ENCODE peak calls at places on chromosomes 3 and 15, in four cellular contexts. M, X, O and J are unnamed samples.

GRCh38 chr3:171690291-171690690 is 120.0 kb downstream of the PLD1 start:
- DNase-seq in M (no peak), O (no peak), X (no peak), J (no peak)

GRCh38 chr3:65128346-65128745 is 440.5 kb upstream of the ADAMTS9 start:
- DNase-seq in X (no peak), M (no peak), O (no peak), J (no peak)

GRCh38 chr15:69760890-69761568 is 308.4 kb downstream of the RPLP1 start:
- DNase-seq in M (peak), X (peak), O (no peak), J (peak)

GRCh38 chr3:120931593-120931992 is 23.6 kb downstream of the STXBP5L start:
- DNase-seq in O (no peak), X (no peak), M (no peak), J (no peak)

GRCh38 chr3:196193738-196194541 is 17.3 kb downstream of the ZDHHC19 start:
- DNase-seq in O (no peak), M (no peak), X (peak), J (peak)

GRCh38 chr3:105836533-105836932 is 32.3 kb downstream of the CBLB start:
- DNase-seq in X (no peak), M (peak), O (no peak), J (no peak)

GRCh38 chr3:59406943-59407342 is 357.1 kb upstream of the CFAP20DC start:
- DNase-seq in M (no peak), O (no peak), X (no peak), J (no peak)

GRCh38 chr3:149589332-149589731 is 68.5 kb downstream of the WWTR1 start:
- DNase-seq in M (peak), O (no peak), X (no peak), J (no peak)

GRCh38 chr3:129106866-129107565 is 14.6 kb downstream of the RAB43 start:
- DNase-seq in M (no peak), O (no peak), X (no peak), J (no peak)

GRCh38 chr3:13798401-13798800 is 81.5 kb downstream of the WNT7A start:
- DNase-seq in O (no peak), X (no peak), M (no peak), J (no peak)

GRCh38 chr3:113534365-113534764 is 2.0 kb downstream of the SIDT1 start:
- DNase-seq in X (no peak), O (no peak), M (no peak), J (no peak)

GRCh38 chr15:30649952-30650929 is 24.3 kb downstream of the ARHGAP11B start:
- DNase-seq in X (no peak), M (no peak), O (no peak), J (no peak)

GRCh38 chr3:102057781-102058421 is 208.6 kb downstream of the NFKBIZ start:
- DNase-seq in O (no peak), M (no peak), X (no peak), J (no peak)

GRCh38 chr15:66911131-66911700 is 154.2 kb upstream of the SMAD3 start:
- DNase-seq in M (no peak), X (no peak), O (no peak), J (no peak)

GRCh38 chr3:149455366-149455765 is 19.1 kb upstream of the TM4SF4 start:
- DNase-seq in M (no peak), X (no peak), O (no peak), J (no peak)

GRCh38 chr3:66224220-66224619 is 3.4 kb downstream of the SLC25A26 start:
- DNase-seq in O (no peak), X (no peak), M (no peak), J (no peak)

GRCh38 chr3:50171540-50172301 is 16.6 kb downstream of the SEMA3F start:
- DNase-seq in M (no peak), X (no peak), O (no peak), J (no peak)

GRCh38 chr3:66140106-66140505 is 80.7 kb upstream of the SLC25A26 start:
- DNase-seq in O (no peak), X (no peak), M (no peak), J (no peak)

GRCh38 chr3:30694148-30694547 is 87.7 kb downstream of the TGFBR2 start:
- DNase-seq in X (no peak), O (no peak), M (no peak), J (no peak)

GRCh38 chr3:143001034-143001368 is 369 bp upstream of the U2SURP start:
- DNase-seq in M (no peak), O (no peak), X (peak), J (no peak)